ENCODE peak calls at places on chromosomes 5 and 9, in four cellular contexts. Y is HepG2, W is K562, U is GM12878. R is an unnamed sample.

GRCh38 chr9:136307215-136307750 is 3.4 kb upstream of the CCDC187 start:
- DNase-seq in Y (no peak), W (no peak), U (no peak), R (no peak)

GRCh38 chr9:12718482-12719026 is 25.4 kb downstream of the TYRP1 start:
- DNase-seq in Y (no peak), W (no peak), U (no peak), R (no peak)

GRCh38 chr5:122219767-122220166 is 90.4 kb downstream of the ZNF474 start:
- DNase-seq in U (no peak), W (no peak), Y (no peak), R (no peak)

GRCh38 chr5:73637565-73637964 is 11.6 kb downstream of the ARHGEF28 start:
- DNase-seq in U (no peak), Y (no peak), W (no peak), R (no peak)

GRCh38 chr9:123712399-123712798 is 217.5 kb downstream of the DENND1A start:
- DNase-seq in Y (no peak), U (no peak), W (no peak), R (no peak)

GRCh38 chr9:34571180-34571800 is 18.2 kb downstream of the CNTFR start:
- DNase-seq in Y (no peak), U (no peak), W (no peak), R (no peak)

GRCh38 chr9:95502248-95502647 is 14.5 kb downstream of the PTCH1 start:
- DNase-seq in W (no peak), U (no peak), Y (no peak), R (no peak)

GRCh38 chr5:94288937-94289336 is 329.5 kb downstream of the KIAA0825 start:
- DNase-seq in W (no peak), Y (no peak), U (no peak), R (no peak)

GRCh38 chr5:25020454-25020853 is 375.7 kb upstream of the CDH10 start:
- DNase-seq in W (no peak), U (no peak), Y (no peak), R (no peak)
- TF ChIP-seq POLR2AphosphoS2 in W (no peak), U (no peak), Y (no peak), R (no peak)

GRCh38 chr9:116300360-116300759 is 146.8 kb downstream of the PAPPA start:
- DNase-seq in W (no peak), Y (no peak), U (no peak), R (no peak)
- TF ChIP-seq POLR2AphosphoS2 in W (no peak), Y (no peak), U (no peak), R (no peak)

DNA sequence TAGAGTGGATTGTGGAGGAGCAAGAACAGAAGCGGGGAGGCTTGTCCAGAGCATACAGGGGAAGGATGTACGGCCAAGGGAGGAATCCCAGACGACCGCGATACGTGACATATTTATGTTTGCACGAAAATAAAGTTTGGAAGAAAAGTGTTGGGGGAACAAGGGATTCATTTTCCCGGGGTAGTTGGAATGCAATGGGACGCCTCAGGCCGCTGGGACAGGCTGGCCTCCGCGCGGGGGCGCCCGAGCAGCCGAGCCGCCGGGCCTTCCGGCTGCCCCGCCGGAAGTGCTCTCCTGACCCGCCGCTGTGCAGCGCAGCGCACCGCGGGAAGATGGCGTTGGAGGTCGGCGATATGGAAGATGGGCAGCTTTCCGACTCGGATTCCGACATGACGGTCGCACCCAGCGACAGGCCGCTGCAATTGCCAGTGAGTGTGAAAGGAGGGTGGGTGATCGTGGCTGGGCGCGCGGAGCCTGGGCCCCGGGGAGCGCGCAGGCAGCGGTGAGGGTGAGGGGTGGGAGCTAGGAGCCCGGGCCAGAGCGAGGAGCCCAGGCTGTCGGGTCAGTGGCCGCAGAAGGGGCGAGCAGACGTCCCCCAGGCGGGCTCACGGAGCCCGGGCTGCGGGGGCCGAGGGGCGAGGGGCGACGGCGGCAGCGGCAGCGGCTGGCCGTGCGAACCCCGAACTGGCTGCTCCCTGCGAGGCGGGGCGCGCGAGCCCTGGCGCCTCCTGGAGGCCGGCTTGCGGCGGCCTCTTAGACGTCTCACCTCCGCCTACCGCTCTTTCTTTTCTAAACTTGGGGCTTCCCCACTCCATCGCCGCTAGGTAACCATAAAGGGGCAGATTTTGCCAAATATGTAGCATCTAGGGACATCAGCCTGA is at the start of gene PHAX:
- DNase-seq in W (peak), Y (peak), U (peak), R (peak)
- TF ChIP-seq POLR2AphosphoS2 in W (no peak), Y (no peak), U (peak), R (no peak)

DNA sequence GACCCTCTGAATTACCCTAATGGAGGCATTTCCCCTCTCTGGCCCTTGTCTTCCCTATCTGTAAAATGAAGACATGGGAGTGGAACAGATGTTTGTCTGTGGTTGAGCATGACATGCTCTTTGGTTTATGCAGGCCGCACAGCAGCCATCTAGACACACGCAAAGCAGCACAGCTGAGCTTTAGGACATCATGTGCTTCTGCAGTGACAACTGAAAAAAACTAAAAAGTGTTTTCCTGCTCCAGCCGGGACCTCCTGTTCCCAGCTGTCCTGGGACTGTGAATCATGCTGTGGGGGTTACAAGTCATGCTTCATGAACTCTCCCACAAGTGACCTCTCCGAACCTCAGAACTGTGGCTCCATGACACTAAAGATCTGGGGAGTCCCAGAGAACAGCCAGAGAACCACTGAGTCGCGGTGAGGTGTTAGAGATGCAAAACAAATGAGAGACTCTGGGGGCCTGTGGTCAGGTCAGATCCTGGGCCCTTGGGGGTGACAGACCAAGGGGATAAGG is 1.7 kb downstream of the SMIM3 start:
- DNase-seq in W (no peak), U (peak), Y (no peak), R (no peak)
- TF ChIP-seq POLR2AphosphoS2 in W (no peak), U (no peak), Y (no peak), R (no peak)

R was measured in A549.